ENCODE peak calls at places on chromosomes 13 and 19, in ten cellular contexts. T, X, E, Y, I, F, U, R, Z and O are unnamed samples.

GRCh38 chr19:45971260-45971902 is 2.3 kb downstream of the NOVA2 start:
- DNase-seq in T (no peak), X (no peak), E (no peak), Y (no peak), I (no peak), F (no peak), U (no peak), R (no peak), Z (no peak), O (no peak)

GRCh38 chr19:1315470-1316166 is 29.9 kb downstream of the EFNA2 start:
- DNase-seq in T (peak; percentile 81), X (peak; percentile 51), E (peak; percentile 12), Y (peak; percentile 64), I (no peak), F (no peak), U (peak; percentile 25), R (peak; percentile 64), Z (peak; percentile 25), O (peak; percentile 34)

GRCh38 chr13:111518161-111518791 is 197.8 kb downstream of the TEX29 start:
- DNase-seq in T (no peak), X (peak; percentile 37), E (no peak), Y (no peak), I (no peak), F (no peak), U (no peak), R (no peak), Z (no peak), O (no peak)

GRCh38 chr13:112910016-112910415 is 59.0 kb upstream of the MCF2L start:
- DNase-seq in T (no peak), X (no peak), E (no peak), Y (peak; percentile 4), I (no peak), F (no peak), U (no peak), R (no peak), Z (no peak), O (no peak)

GRCh38 chr19:34193876-34194275 is 21.6 kb downstream of the LSM14A start:
- DNase-seq in T (no peak), X (no peak), E (no peak), Y (peak; percentile 48), I (no peak), F (no peak), U (no peak), R (no peak), Z (no peak), O (no peak)

GRCh38 chr13:38967446-38967845 is 23.2 kb downstream of the STOML3 start:
- DNase-seq in T (no peak), X (no peak), E (no peak), Y (no peak), I (no peak), F (no peak), U (no peak), R (no peak), Z (no peak), O (no peak)

GRCh38 chr13:52833261-52833660 is 15.2 kb downstream of the PCDH8 start:
- DNase-seq in T (no peak), X (no peak), E (no peak), Y (no peak), I (no peak), F (no peak), U (no peak), R (no peak), Z (no peak), O (no peak)

GRCh38 chr19:35362261-35363000 is 4.2 kb downstream of the FFAR3 start:
- DNase-seq in T (no peak), X (no peak), E (no peak), Y (no peak), I (no peak), F (peak; percentile 53), U (no peak), R (no peak), Z (no peak), O (no peak)

GRCh38 chr19:38019427-38019724 is 112.4 kb downstream of the SIPA1L3 start:
- DNase-seq in T (no peak), X (no peak), E (no peak), Y (no peak), I (no peak), F (no peak), U (no peak), R (no peak), Z (no peak), O (no peak)

GRCh38 chr13:49240017-49240416 is 7.7 kb upstream of the CDADC1 start:
- DNase-seq in T (no peak), X (no peak), E (peak; percentile 16), Y (peak; percentile 45), I (no peak), F (no peak), U (peak; percentile 41), R (no peak), Z (peak; percentile 46), O (peak; percentile 66)

GRCh38 chr13:23901365-23901764 is 4.1 kb upstream of the C1QTNF9B start:
- DNase-seq in T (no peak), X (no peak), E (no peak), Y (no peak), I (no peak), F (no peak), U (no peak), R (no peak), Z (peak; percentile 61), O (peak; percentile 11)

GRCh38 chr13:35475960-35476943 is at the start of gene MAB21L1:
- DNase-seq in T (no peak), X (no peak), E (no peak), Y (peak; percentile 37), I (no peak), F (peak; percentile 80), U (peak; percentile 44), R (peak; percentile 9), Z (peak; percentile 19), O (peak; percentile 85)

DNA sequence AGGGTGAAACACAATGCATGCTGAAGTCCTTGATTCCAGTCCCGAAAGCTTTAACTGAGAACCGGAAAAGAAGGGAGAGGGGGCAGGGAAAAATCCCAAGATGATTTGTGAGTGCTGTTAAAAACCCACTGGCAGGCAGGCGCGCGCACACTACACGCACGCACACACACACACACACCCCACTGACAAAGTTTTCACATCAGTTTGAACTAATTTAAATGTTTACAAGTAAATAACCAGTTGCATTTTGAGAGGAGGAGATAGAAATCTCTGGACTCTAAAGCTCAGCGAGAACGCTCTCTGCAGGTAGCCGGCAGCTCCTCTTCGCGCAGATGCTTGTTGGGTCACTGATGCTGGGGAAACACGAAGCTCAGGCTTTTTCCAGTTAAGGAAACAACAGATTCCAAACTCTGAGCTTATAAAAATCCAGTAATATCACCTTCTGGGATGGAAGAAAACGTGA is 818 bp upstream of the SLITRK1 start:
- DNase-seq in T (no peak), X (peak; percentile 12), E (no peak), Y (no peak), I (no peak), F (no peak), U (no peak), R (no peak), Z (no peak), O (no peak)
- H3K4me3 ChIP-seq in T (no peak overlapping the region), X (peak overlapping the region; percentile 35), E (no peak overlapping the region), Y (no peak overlapping the region), I (no peak overlapping the region), F (no peak overlapping the region), U (no peak overlapping the region), R (no peak overlapping the region), Z (no peak overlapping the region), O (no peak overlapping the region)

GRCh38 chr19:14061751-14062557 is at the start of gene PALM3:
- DNase-seq in T (peak; percentile 57), X (peak; percentile 96), E (no peak), Y (no peak), I (no peak), F (no peak), U (no peak), R (peak; percentile 35), Z (no peak), O (no peak)

GRCh38 chr19:14062558-14062855 is 631 bp upstream of the PALM3 start:
- DNase-seq in T (no peak), X (no peak), E (no peak), Y (no peak), I (no peak), F (no peak), U (no peak), R (no peak), Z (no peak), O (no peak)

GRCh38 chr19:14063100-14063499 is 1.2 kb upstream of the PALM3 start:
- DNase-seq in T (no peak), X (no peak), E (no peak), Y (peak; percentile 11), I (no peak), F (no peak), U (no peak), R (no peak), Z (no peak), O (no peak)

GRCh38 chr19:14070268-14071050 is 2.1 kb upstream of the MISP3 start:
- DNase-seq in T (peak; percentile 34), X (no peak), E (no peak), Y (no peak), I (no peak), F (no peak), U (no peak), R (no peak), Z (no peak), O (no peak)

GRCh38 chr19:14066139-14066538 is 4.3 kb upstream of the PALM3 start:
- DNase-seq in T (no peak), X (no peak), E (no peak), Y (no peak), I (no peak), F (no peak), U (no peak), R (no peak), Z (no peak), O (no peak)
- H3K4me3 ChIP-seq in T (no peak overlapping the region), X (no peak overlapping the region), E (no peak overlapping the region), Y (no peak overlapping the region), I (no peak overlapping the region), F (no peak overlapping the region), U (no peak overlapping the region), R (no peak overlapping the region), Z (no peak overlapping the region), O (no peak overlapping the region)

GRCh38 chr19:53865523-53865917 is 2.2 kb upstream of the MYADM start:
- DNase-seq in T (no peak), X (no peak), E (no peak), Y (no peak), I (no peak), F (no peak), U (peak; percentile 18), R (no peak), Z (no peak), O (peak; percentile 29)
- H3K4me3 ChIP-seq in T (no peak overlapping the region), X (no peak overlapping the region), E (peak overlapping the region; percentile 64), Y (peak overlapping the region; percentile 56), I (peak overlapping the region; percentile 24), F (peak overlapping the region; percentile 80), U (peak overlapping the region; percentile 78), R (no peak overlapping the region), Z (peak overlapping the region; percentile 60), O (peak overlapping the region; percentile 52)

DNA sequence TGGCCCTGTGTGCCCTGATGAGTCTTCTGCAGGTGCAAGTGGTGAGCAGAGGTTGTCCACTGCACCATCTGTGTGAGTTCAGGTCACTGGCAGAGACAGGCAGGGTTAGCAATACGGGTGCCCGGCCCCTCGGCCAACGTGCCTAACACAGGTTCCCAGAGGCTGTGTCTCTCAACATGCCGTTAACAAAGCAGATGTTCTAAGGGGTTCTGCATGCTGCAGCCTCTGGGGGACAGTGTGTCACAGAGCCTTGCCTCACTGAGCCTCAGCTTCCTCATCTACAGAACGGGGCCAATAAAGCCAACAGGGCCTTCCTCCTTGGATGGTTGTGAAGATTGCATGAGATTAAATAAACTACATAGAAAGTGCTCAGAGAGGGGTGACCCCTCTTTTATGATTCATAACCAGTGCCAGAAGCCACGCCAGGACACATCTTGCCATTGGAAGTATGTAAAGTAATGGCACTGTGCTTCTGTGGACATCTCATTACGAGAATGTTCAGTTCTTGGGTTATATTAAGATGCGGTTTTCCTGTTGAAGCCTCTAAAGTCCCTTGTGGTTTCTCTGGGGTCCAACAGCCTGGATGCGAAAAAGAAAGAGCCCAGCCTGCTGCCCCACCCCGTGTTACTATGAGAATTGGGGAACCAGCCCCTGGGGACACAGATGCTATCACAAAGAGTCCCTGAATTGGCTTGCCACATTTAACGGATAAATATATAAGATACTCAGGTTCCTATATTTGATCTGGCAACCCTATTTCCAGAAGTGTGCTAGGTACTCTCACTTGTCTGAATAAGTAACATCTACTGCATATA is 11.2 kb upstream of the ARHGEF18 start:
- DNase-seq in T (no peak), X (no peak), E (no peak), Y (no peak), I (peak; percentile 32), F (no peak), U (no peak), R (peak; percentile 73), Z (no peak), O (no peak)
- H3K4me3 ChIP-seq in T (no peak overlapping the region), X (no peak overlapping the region), E (no peak overlapping the region), Y (no peak overlapping the region), I (no peak overlapping the region), F (no peak overlapping the region), U (no peak overlapping the region), R (no peak overlapping the region), Z (no peak overlapping the region), O (no peak overlapping the region)